ENCODE peak calls at places on chromosomes 3 and 15, in five cellular contexts. N, I, G, R and K are unnamed samples.

GRCh38 chr15:38535451-38536200 is 29.0 kb downstream of the RASGRP1 start:
- DNase-seq in N (peak; percentile 60), I (no peak), R (no peak), G (peak; percentile 52), K (no peak)

GRCh38 chr3:49454457-49454856 is 15.6 kb upstream of the DAG1 start:
- DNase-seq in G (no peak), N (no peak), I (no peak), R (no peak), K (no peak)

GRCh38 chr15:35545316-35545824 is 595 bp downstream of the DPH6 start:
- DNase-seq in G (peak; percentile 72), N (peak; percentile 60), I (no peak), R (peak; percentile 63), K (no peak)

GRCh38 chr3:157082305-157082981 is 77.5 kb downstream of the CCNL1 start:
- DNase-seq in N (peak; percentile 88), I (no peak), R (no peak), G (peak; percentile 89), K (no peak)

GRCh38 chr3:149603126-149604074 is 54.4 kb downstream of the WWTR1 start:
- DNase-seq in N (peak; percentile 82), R (no peak), G (peak; percentile 90), I (no peak), K (no peak)

GRCh38 chr3:133842158-133842557 is 36.5 kb downstream of the SRPRB start:
- DNase-seq in G (no peak), R (no peak), I (no peak), N (no peak), K (no peak)

GRCh38 chr3:125684199-125684598 is 88.9 kb upstream of the OSBPL11 start:
- DNase-seq in G (peak; percentile 5), N (peak; percentile 12), I (no peak), R (no peak), K (no peak)

GRCh38 chr3:143217283-143217682 is 97.7 kb downstream of the CHST2 start:
- DNase-seq in R (no peak), I (no peak), N (no peak), G (no peak), K (no peak)

GRCh38 chr15:59453474-59454215 is 15.7 kb downstream of the FAM81A start:
- DNase-seq in R (no peak), N (no peak), I (no peak), G (no peak), K (no peak)

GRCh38 chr15:85404922-85405293 is 24.5 kb downstream of the AKAP13 start:
- DNase-seq in I (no peak), R (no peak), G (peak; percentile 73), N (peak; percentile 53), K (no peak)

GRCh38 chr15:85405467-85405866 is 25.1 kb downstream of the AKAP13 start:
- DNase-seq in R (no peak), G (no peak), N (no peak), I (no peak), K (no peak)

GRCh38 chr15:85406916-85407315 is 26.5 kb downstream of the AKAP13 start:
- DNase-seq in R (no peak), N (peak; percentile 45), I (no peak), G (peak; percentile 88), K (no peak)

GRCh38 chr15:85407421-85408269 is 27.2 kb downstream of the AKAP13 start:
- DNase-seq in I (peak; percentile 67), R (no peak), G (peak; percentile 95), N (peak; percentile 90), K (no peak)

GRCh38 chr15:85408270-85408746 is 27.9 kb downstream of the AKAP13 start:
- DNase-seq in R (no peak), N (no peak), G (no peak), I (peak; percentile 69), K (peak; percentile 60)
- H3K4me3 ChIP-seq in R (no peak overlapping the region), N (no peak overlapping the region), G (no peak overlapping the region), I (no peak overlapping the region), K (peak overlapping the region; percentile 7)

GRCh38 chr3:43998841-43999805 is 242.6 kb upstream of the TOPAZ1 start:
- DNase-seq in G (peak; percentile 40), I (no peak), R (peak; percentile 55), N (no peak), K (peak; percentile 77)
- H3K4me3 ChIP-seq in G (peak overlapping the region; percentile 39), I (no peak overlapping the region), R (peak overlapping the region; percentile 59), N (peak overlapping the region; percentile 27), K (peak overlapping the region; percentile 60)

DNA sequence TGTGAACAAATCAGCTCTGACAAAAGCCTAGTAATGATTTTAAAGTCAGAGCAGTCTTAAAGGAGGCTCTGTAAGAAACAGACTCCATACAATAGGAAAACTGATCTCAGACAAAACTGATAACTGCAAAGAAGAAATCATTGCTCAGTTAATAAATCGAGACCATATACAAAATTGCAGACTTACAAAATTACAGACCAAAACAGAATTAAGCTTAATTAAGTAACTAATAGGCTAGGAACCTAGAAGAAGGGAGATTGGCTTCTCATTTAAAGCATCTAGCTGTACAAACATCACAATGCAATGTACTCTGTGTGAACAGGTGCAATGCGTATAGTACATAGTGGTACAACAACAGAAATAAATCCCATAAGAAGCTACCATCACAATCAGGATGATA is 46.3 kb downstream of the ZBTB20 start:
- DNase-seq in N (no peak), G (no peak), R (no peak), I (no peak), K (no peak)
- H3K4me3 ChIP-seq in N (no peak overlapping the region), G (peak overlapping the region; percentile 51), R (peak overlapping the region; percentile 50), I (no peak overlapping the region), K (no peak overlapping the region)

DNA sequence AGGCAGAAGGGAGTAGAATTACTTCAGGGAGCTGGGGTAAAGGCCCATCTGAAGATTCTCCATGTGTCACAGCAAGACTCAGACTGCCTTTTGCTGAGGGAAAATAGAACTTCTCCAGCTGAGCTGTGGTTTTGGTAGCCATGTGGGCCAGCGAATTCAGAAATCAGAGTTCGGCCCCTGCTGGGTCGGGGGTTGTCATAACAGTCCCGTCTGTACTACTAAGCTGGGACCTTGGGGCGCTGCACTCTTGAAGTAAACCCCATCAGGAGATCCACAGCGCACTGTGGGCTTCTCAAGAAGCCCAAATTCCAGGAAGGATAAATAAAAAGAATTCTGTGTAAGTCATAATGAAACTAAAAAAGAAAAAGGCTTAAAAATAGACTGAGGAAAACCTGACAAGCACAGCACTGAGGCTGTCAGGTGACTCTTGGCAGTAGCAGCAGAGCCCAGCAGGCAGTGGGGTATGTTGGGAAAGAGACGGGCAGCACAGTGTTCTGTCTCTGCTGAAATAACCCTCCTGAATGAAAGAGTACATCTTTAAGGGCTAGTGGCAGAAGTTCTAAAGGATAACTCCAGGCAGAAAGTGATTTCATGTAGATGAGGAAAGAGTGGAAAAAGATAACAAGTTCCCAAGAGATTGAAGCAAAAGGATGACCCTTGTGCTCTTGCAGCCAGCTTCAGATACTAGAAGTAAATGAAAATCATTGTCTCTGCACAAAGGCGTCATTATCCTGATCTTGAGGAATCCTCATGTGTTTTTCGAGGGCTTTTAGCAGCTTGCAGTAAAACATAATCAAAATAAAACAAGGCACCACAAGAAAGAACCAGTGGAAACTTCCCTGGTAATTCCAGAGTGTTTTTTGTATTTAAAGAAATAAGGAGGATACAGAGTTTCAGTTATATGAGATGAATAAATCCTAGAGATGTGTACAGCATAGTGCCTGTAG is 74.5 kb downstream of the RAB7A start:
- DNase-seq in G (no peak), N (no peak), R (no peak), I (no peak), K (no peak)
- H3K4me3 ChIP-seq in G (no peak overlapping the region), N (no peak overlapping the region), R (no peak overlapping the region), I (no peak overlapping the region), K (peak overlapping the region; percentile 10)

DNA sequence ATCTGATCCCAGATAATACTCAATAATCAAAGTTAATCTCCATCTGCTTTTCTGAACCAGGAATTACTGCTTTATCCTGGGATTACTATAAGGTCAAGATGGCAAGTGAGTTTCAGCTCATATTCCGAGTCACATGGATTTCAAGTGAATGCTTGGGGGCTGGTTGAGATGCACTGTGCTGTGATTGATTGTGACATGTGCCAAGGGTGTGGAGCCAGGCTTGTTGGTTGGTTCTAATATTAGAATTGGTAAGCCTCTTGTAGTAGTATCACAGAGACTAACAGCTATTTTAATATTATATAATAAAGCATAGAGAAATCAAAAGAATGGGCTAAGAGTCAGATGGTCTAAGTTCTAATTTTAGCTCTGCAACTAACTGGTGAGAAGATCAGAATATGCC is 74.2 kb upstream of the ICE2 start:
- DNase-seq in I (no peak), R (no peak), N (no peak), G (no peak), K (no peak)
- H3K4me3 ChIP-seq in I (no peak overlapping the region), R (no peak overlapping the region), N (no peak overlapping the region), G (no peak overlapping the region), K (no peak overlapping the region)

GRCh38 chr15:101488300-101489164 is 975 bp downstream of the PCSK6 start:
- DNase-seq in I (no peak), G (no peak), N (no peak), R (no peak), K (no peak)
- H3K4me3 ChIP-seq in I (no peak overlapping the region), G (no peak overlapping the region), N (no peak overlapping the region), R (peak overlapping the region; percentile 38), K (no peak overlapping the region)

GRCh38 chr3:16176391-16177030 is 2.0 kb downstream of the GALNT15 start:
- DNase-seq in N (peak; percentile 33), G (peak; percentile 16), I (no peak), R (no peak), K (no peak)
- H3K4me3 ChIP-seq in N (peak overlapping the region; percentile 76), G (no peak overlapping the region), I (no peak overlapping the region), R (peak overlapping the region; percentile 42), K (no peak overlapping the region)

GRCh38 chr3:9420850-9421549 is 23.6 kb downstream of the SETD5 start:
- DNase-seq in N (peak; percentile 57), R (no peak), G (peak; percentile 68), I (no peak), K (no peak)

GRCh38 chr3:9428411-9428810 is 31.0 kb downstream of the SETD5 start:
- DNase-seq in R (no peak), N (no peak), I (no peak), G (no peak), K (no peak)

GRCh38 chr3:9422712-9423424 is 25.5 kb downstream of the SETD5 start:
- DNase-seq in R (peak; percentile 52), I (peak; percentile 36), G (peak; percentile 97), N (peak; percentile 98), K (no peak)
- H3K4me3 ChIP-seq in R (no peak overlapping the region), I (no peak overlapping the region), G (peak overlapping the region; percentile 8), N (no peak overlapping the region), K (no peak overlapping the region)

GRCh38 chr3:169148448-169149348 is 514.8 kb downstream of the MECOM start:
- DNase-seq in N (no peak), G (no peak), R (no peak), I (no peak), K (peak; percentile 11)
- H3K4me3 ChIP-seq in N (peak overlapping the region; percentile 2), G (peak overlapping the region; percentile 14), R (peak overlapping the region; percentile 57), I (no peak overlapping the region), K (no peak overlapping the region)